ENCODE peak calls at places on chromosomes 4 and X, in nine cellular contexts. A is stimulated activated CD8-positive, alpha-beta memory T cell treated with anti-CD3 and anti-CD28 coated beads, Interleukin-4, amount 100 ng/mL, for 48 hours; H is MV-4-11; V is ELR; R is kidney epithelial cell; D is upper lobe of left lung; P is lower lobe of right lung; O is ELF-1; X is NCI-H1417. T is an unnamed sample.

GRCh38 chr4:121736735-121737351 is 28.1 kb downstream of the SMIM43 start:
- DNase-seq in A (no peak), H (peak; percentile 31), V (peak; percentile 79), R (no peak), D (no peak), P (no peak), O (no peak), X (no peak), T (no peak)

GRCh38 chrX:41952102-41952501 is 28.7 kb upstream of the CASK start:
- DNase-seq in A (no peak), H (no peak), V (no peak), R (no peak), D (no peak), P (no peak), O (no peak), X (no peak), T (no peak)

GRCh38 chr4:109303141-109303499 is 662 bp upstream of the COL25A1 start:
- DNase-seq in A (no peak), H (no peak), V (no peak), R (no peak), D (no peak), P (no peak), O (no peak), X (no peak), T (no peak)

GRCh38 chr4:211033-211511 is 86.8 kb downstream of the ZNF718 start:
- DNase-seq in A (no peak), H (peak; percentile 91), V (no peak), R (no peak), D (no peak), P (no peak), O (no peak), X (no peak), T (no peak)

GRCh38 chr4:21512351-21512750 is 436.2 kb downstream of the KCNIP4 start:
- DNase-seq in A (no peak), H (no peak), V (peak; percentile 52), R (no peak), D (no peak), P (no peak), O (no peak), X (peak; percentile 35), T (no peak)

GRCh38 chr4:5893013-5893580 is at the start of gene CRMP1:
- DNase-seq in A (no peak), H (no peak), V (no peak), R (no peak), D (no peak), P (no peak), O (peak; percentile 60), X (peak; percentile 88), T (peak; percentile 18)

GRCh38 chrX:2589186-2590020 is 88.6 kb upstream of the DHRSX start:
- DNase-seq in A (no peak), H (no peak), V (peak; percentile 80), R (no peak), D (no peak), P (no peak), O (no peak), X (no peak), T (no peak)

GRCh38 chrX:43882294-43882681 is at the start of gene MAOB:
- DNase-seq in A (peak; percentile 34), H (no peak), V (no peak), R (no peak), D (no peak), P (peak; percentile 46), O (peak; percentile 78), X (no peak), T (peak; percentile 20)

GRCh38 chr4:155190099-155190498 is 18.3 kb upstream of the NPY2R start:
- DNase-seq in A (no peak), H (no peak), V (no peak), R (no peak), D (no peak), P (no peak), O (no peak), X (no peak), T (no peak)

GRCh38 chrX:20361081-20361889 is 94.6 kb upstream of the RPS6KA3 start:
- DNase-seq in A (no peak), H (peak; percentile 48), V (no peak), R (no peak), D (peak; percentile 53), P (peak; percentile 48), O (no peak), X (no peak), T (no peak)

GRCh38 chr4:42152507-42153504 is at the start of gene BEND4:
- DNase-seq in A (peak; percentile 24), H (no peak), V (no peak), R (no peak), D (no peak), P (no peak), O (peak; percentile 25), X (no peak), T (no peak)

GRCh38 chr4:96354036-96354712 is 514.3 kb downstream of the PDHA2 start:
- DNase-seq in A (no peak), H (no peak), V (no peak), R (no peak), D (no peak), P (no peak), O (no peak), X (no peak), T (no peak)

GRCh38 chrX:75784689-75785491 is at the start of gene MAGEE2:
- DNase-seq in A (peak; percentile 32), H (no peak), V (no peak), R (no peak), D (no peak), P (peak; percentile 41), O (peak; percentile 80), X (no peak), T (no peak)

GRCh38 chrX:47145408-47146120 is 543 bp downstream of the RBM10 start:
- DNase-seq in A (no peak), H (no peak), V (no peak), R (no peak), D (no peak), P (no peak), O (no peak), X (peak; percentile 31), T (no peak)

GRCh38 chrX:102934624-102935023 is 2.4 kb upstream of the RAB40AL start:
- DNase-seq in A (peak; percentile 51), H (peak; percentile 10), V (peak; percentile 47), R (no peak), D (no peak), P (no peak), O (peak; percentile 34), X (peak; percentile 8), T (no peak)

GRCh38 chr4:40262079-40262528 is 65.3 kb downstream of the RHOH start:
- DNase-seq in A (no peak), H (peak; percentile 13), V (no peak), R (no peak), D (no peak), P (no peak), O (no peak), X (no peak), T (no peak)

T was measured in amygdala.